ENCODE peak calls at places on chromosomes 6 and 20, in nine cellular contexts. One of them, this sample, is unnamed.

GRCh38 chr6:37551446-37551845 is 51.8 kb upstream of the CCDC167 start:
- DNase-seq in body of pancreas: no peak
- DNase-seq in stomach: no peak
- DNase-seq in progenitor cell of endocrine pancreas: no peak
- DNase-seq in Panc1: no peak
- DNase-seq in GM10248: no peak
- DNase-seq in lung: no peak
- DNase-seq in pancreas: no peak
- DNase-seq in tibial nerve: no peak
- DNase-seq in this sample: no peak

GRCh38 chr6:43271103-43271815 is 26.8 kb upstream of the SLC22A7 start:
- DNase-seq in body of pancreas: no peak
- DNase-seq in stomach: no peak
- DNase-seq in progenitor cell of endocrine pancreas: no peak
- DNase-seq in Panc1: no peak
- DNase-seq in GM10248: no peak
- DNase-seq in lung: no peak
- DNase-seq in pancreas: no peak
- DNase-seq in tibial nerve: no peak
- DNase-seq in this sample: no peak

GRCh38 chr6:169075211-169075621 is 178.4 kb downstream of the THBS2 start:
- DNase-seq in body of pancreas: peak; percentile 32
- DNase-seq in stomach: peak; percentile 34
- DNase-seq in progenitor cell of endocrine pancreas: no peak
- DNase-seq in Panc1: no peak
- DNase-seq in GM10248: no peak
- DNase-seq in lung: peak; percentile 46
- DNase-seq in pancreas: no peak
- DNase-seq in tibial nerve: peak; percentile 47
- DNase-seq in this sample: no peak

GRCh38 chr6:111597687-111598086 is 8.0 kb downstream of the TRAF3IP2 start:
- DNase-seq in body of pancreas: peak; percentile 47
- DNase-seq in stomach: no peak
- DNase-seq in progenitor cell of endocrine pancreas: no peak
- DNase-seq in Panc1: no peak
- DNase-seq in GM10248: no peak
- DNase-seq in lung: no peak
- DNase-seq in pancreas: no peak
- DNase-seq in tibial nerve: no peak
- DNase-seq in this sample: no peak

GRCh38 chr6:136073216-136073615 is 176.9 kb downstream of the MTFR2 start:
- DNase-seq in body of pancreas: no peak
- DNase-seq in stomach: no peak
- DNase-seq in progenitor cell of endocrine pancreas: no peak
- DNase-seq in Panc1: no peak
- DNase-seq in GM10248: no peak
- DNase-seq in lung: no peak
- DNase-seq in pancreas: no peak
- DNase-seq in tibial nerve: no peak
- DNase-seq in this sample: no peak

GRCh38 chr6:13373488-13373886 is 45.1 kb upstream of the TBC1D7 start:
- DNase-seq in body of pancreas: no peak
- DNase-seq in stomach: no peak
- DNase-seq in progenitor cell of endocrine pancreas: no peak
- DNase-seq in Panc1: no peak
- DNase-seq in GM10248: no peak
- DNase-seq in lung: no peak
- DNase-seq in pancreas: no peak
- DNase-seq in tibial nerve: no peak
- DNase-seq in this sample: no peak

GRCh38 chr6:47832386-47833080 is 50.7 kb downstream of the OPN5 start:
- DNase-seq in body of pancreas: no peak
- DNase-seq in stomach: no peak
- DNase-seq in progenitor cell of endocrine pancreas: no peak
- DNase-seq in Panc1: no peak
- DNase-seq in GM10248: no peak
- DNase-seq in lung: no peak
- DNase-seq in pancreas: no peak
- DNase-seq in tibial nerve: no peak
- DNase-seq in this sample: no peak

GRCh38 chr6:114108119-114109002 is 137.4 kb upstream of the HDAC2 start:
- DNase-seq in body of pancreas: peak; percentile 61
- DNase-seq in stomach: peak; percentile 69
- DNase-seq in progenitor cell of endocrine pancreas: peak; percentile 39
- DNase-seq in Panc1: peak; percentile 33
- DNase-seq in GM10248: peak; percentile 25
- DNase-seq in lung: peak; percentile 70
- DNase-seq in pancreas: peak; percentile 28
- DNase-seq in tibial nerve: peak; percentile 74
- DNase-seq in this sample: peak; percentile 64

GRCh38 chr6:112951829-112952228 is 604.7 kb downstream of the RFPL4B start:
- DNase-seq in body of pancreas: no peak
- DNase-seq in stomach: no peak
- DNase-seq in progenitor cell of endocrine pancreas: no peak
- DNase-seq in Panc1: no peak
- DNase-seq in GM10248: no peak
- DNase-seq in lung: no peak
- DNase-seq in pancreas: no peak
- DNase-seq in tibial nerve: no peak
- DNase-seq in this sample: no peak

GRCh38 chr20:34129518-34130162 is 17.6 kb upstream of the EIF2S2 start:
- DNase-seq in body of pancreas: peak; percentile 77
- DNase-seq in stomach: peak; percentile 64
- DNase-seq in progenitor cell of endocrine pancreas: peak; percentile 67
- DNase-seq in Panc1: peak; percentile 47
- DNase-seq in GM10248: peak; percentile 76
- DNase-seq in lung: peak; percentile 54
- DNase-seq in pancreas: peak; percentile 65
- DNase-seq in tibial nerve: peak; percentile 88
- DNase-seq in this sample: no peak

GRCh38 chr6:158213925-158214674 is 46.0 kb downstream of the GTF2H5 start:
- DNase-seq in body of pancreas: peak; percentile 72
- DNase-seq in stomach: peak; percentile 68
- DNase-seq in progenitor cell of endocrine pancreas: peak; percentile 21
- DNase-seq in Panc1: peak; percentile 72
- DNase-seq in GM10248: peak; percentile 73
- DNase-seq in lung: peak; percentile 63
- DNase-seq in pancreas: peak; percentile 71
- DNase-seq in tibial nerve: peak; percentile 66
- DNase-seq in this sample: no peak

GRCh38 chr6:167796668-167797031 is 30.1 kb upstream of the AFDN start:
- DNase-seq in body of pancreas: no peak
- DNase-seq in stomach: no peak
- DNase-seq in progenitor cell of endocrine pancreas: no peak
- DNase-seq in Panc1: no peak
- DNase-seq in GM10248: no peak
- DNase-seq in lung: peak; percentile 29
- DNase-seq in pancreas: no peak
- DNase-seq in tibial nerve: no peak
- DNase-seq in this sample: no peak

GRCh38 chr6:139277161-139277560 is 14.6 kb downstream of the TXLNB start:
- DNase-seq in body of pancreas: no peak
- DNase-seq in stomach: no peak
- DNase-seq in progenitor cell of endocrine pancreas: no peak
- DNase-seq in Panc1: no peak
- DNase-seq in GM10248: no peak
- DNase-seq in lung: no peak
- DNase-seq in pancreas: no peak
- DNase-seq in tibial nerve: no peak
- DNase-seq in this sample: no peak

GRCh38 chr20:37877832-37878772 is 24.8 kb upstream of the VSTM2L start:
- DNase-seq in body of pancreas: no peak
- DNase-seq in stomach: no peak
- DNase-seq in progenitor cell of endocrine pancreas: no peak
- DNase-seq in Panc1: no peak
- DNase-seq in GM10248: no peak
- DNase-seq in lung: no peak
- DNase-seq in pancreas: no peak
- DNase-seq in tibial nerve: no peak
- DNase-seq in this sample: no peak

GRCh38 chr6:7152467-7152866 is 44.7 kb downstream of the RREB1 start:
- DNase-seq in body of pancreas: no peak
- DNase-seq in stomach: no peak
- DNase-seq in progenitor cell of endocrine pancreas: no peak
- DNase-seq in Panc1: no peak
- DNase-seq in GM10248: no peak
- DNase-seq in lung: no peak
- DNase-seq in pancreas: no peak
- DNase-seq in tibial nerve: no peak
- DNase-seq in this sample: no peak

GRCh38 chr6:41719796-41720620 is 15.4 kb downstream of the TFEB start:
- DNase-seq in body of pancreas: no peak
- DNase-seq in stomach: no peak
- DNase-seq in progenitor cell of endocrine pancreas: no peak
- DNase-seq in Panc1: no peak
- DNase-seq in GM10248: peak; percentile 68
- DNase-seq in lung: no peak
- DNase-seq in pancreas: no peak
- DNase-seq in tibial nerve: no peak
- DNase-seq in this sample: no peak

GRCh38 chr20:1177680-1178079 is 7.1 kb downstream of the TMEM74B start:
- DNase-seq in body of pancreas: no peak
- DNase-seq in stomach: no peak
- DNase-seq in progenitor cell of endocrine pancreas: no peak
- DNase-seq in Panc1: no peak
- DNase-seq in GM10248: no peak
- DNase-seq in lung: no peak
- DNase-seq in pancreas: no peak
- DNase-seq in tibial nerve: no peak
- DNase-seq in this sample: no peak
- TF ChIP-seq CTCF in body of pancreas: no peak
- TF ChIP-seq CTCF in stomach: no peak
- TF ChIP-seq CTCF in progenitor cell of endocrine pancreas: peak; percentile 25
- TF ChIP-seq CTCF in Panc1: peak; percentile 48
- TF ChIP-seq CTCF in GM10248: no peak
- TF ChIP-seq CTCF in lung: no peak
- TF ChIP-seq CTCF in pancreas: no peak
- TF ChIP-seq CTCF in tibial nerve: no peak
- TF ChIP-seq CTCF in this sample: no peak

GRCh38 chr6:166109608-166110007 is 58.0 kb downstream of the TBXT start:
- DNase-seq in body of pancreas: no peak
- DNase-seq in stomach: no peak
- DNase-seq in progenitor cell of endocrine pancreas: no peak
- DNase-seq in Panc1: no peak
- DNase-seq in GM10248: no peak
- DNase-seq in lung: no peak
- DNase-seq in pancreas: no peak
- DNase-seq in tibial nerve: no peak
- DNase-seq in this sample: no peak

GRCh38 chr6:166115609-166116008 is 52.0 kb downstream of the TBXT start:
- DNase-seq in body of pancreas: no peak
- DNase-seq in stomach: no peak
- DNase-seq in progenitor cell of endocrine pancreas: no peak
- DNase-seq in Panc1: no peak
- DNase-seq in GM10248: no peak
- DNase-seq in lung: no peak
- DNase-seq in pancreas: no peak
- DNase-seq in tibial nerve: no peak
- DNase-seq in this sample: no peak

DNA sequence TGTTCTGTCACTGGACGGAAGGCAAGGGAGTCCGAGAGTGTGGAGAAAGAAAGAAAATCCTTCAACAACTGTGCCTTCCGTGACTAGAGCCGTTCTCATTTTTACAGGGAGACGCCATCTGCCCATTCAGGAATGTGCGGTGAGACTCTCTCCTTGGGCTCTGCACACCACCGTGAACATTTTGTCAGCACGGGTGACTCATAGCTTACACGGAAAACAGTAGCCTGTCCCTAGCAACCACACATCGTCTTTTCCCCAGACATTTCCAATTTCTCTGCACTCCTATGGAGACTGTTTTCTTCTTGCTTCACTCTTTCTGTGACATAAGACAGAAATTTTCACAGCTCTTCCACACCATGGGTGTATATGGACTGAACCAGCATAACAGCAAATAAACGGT is 55.1 kb downstream of the TBXT start:
- DNase-seq in body of pancreas: no peak
- DNase-seq in stomach: no peak
- DNase-seq in progenitor cell of endocrine pancreas: no peak
- DNase-seq in Panc1: no peak
- DNase-seq in GM10248: no peak
- DNase-seq in lung: no peak
- DNase-seq in pancreas: no peak
- DNase-seq in tibial nerve: no peak
- DNase-seq in this sample: no peak
- TF ChIP-seq CTCF in body of pancreas: no peak
- TF ChIP-seq CTCF in stomach: no peak
- TF ChIP-seq CTCF in progenitor cell of endocrine pancreas: no peak
- TF ChIP-seq CTCF in Panc1: no peak
- TF ChIP-seq CTCF in GM10248: no peak
- TF ChIP-seq CTCF in lung: no peak
- TF ChIP-seq CTCF in pancreas: no peak
- TF ChIP-seq CTCF in tibial nerve: no peak
- TF ChIP-seq CTCF in this sample: no peak

GRCh38 chr6:33143113-33143760 is 49.0 kb downstream of the COL11A2 start:
- DNase-seq in body of pancreas: no peak
- DNase-seq in stomach: no peak
- DNase-seq in progenitor cell of endocrine pancreas: no peak
- DNase-seq in Panc1: no peak
- DNase-seq in GM10248: no peak
- DNase-seq in lung: no peak
- DNase-seq in pancreas: no peak
- DNase-seq in tibial nerve: no peak
- DNase-seq in this sample: no peak
- TF ChIP-seq CTCF in body of pancreas: no peak
- TF ChIP-seq CTCF in stomach: no peak
- TF ChIP-seq CTCF in progenitor cell of endocrine pancreas: peak; percentile 28
- TF ChIP-seq CTCF in Panc1: peak; percentile 23
- TF ChIP-seq CTCF in GM10248: no peak
- TF ChIP-seq CTCF in lung: no peak
- TF ChIP-seq CTCF in pancreas: no peak
- TF ChIP-seq CTCF in tibial nerve: no peak
- TF ChIP-seq CTCF in this sample: no peak

DNA sequence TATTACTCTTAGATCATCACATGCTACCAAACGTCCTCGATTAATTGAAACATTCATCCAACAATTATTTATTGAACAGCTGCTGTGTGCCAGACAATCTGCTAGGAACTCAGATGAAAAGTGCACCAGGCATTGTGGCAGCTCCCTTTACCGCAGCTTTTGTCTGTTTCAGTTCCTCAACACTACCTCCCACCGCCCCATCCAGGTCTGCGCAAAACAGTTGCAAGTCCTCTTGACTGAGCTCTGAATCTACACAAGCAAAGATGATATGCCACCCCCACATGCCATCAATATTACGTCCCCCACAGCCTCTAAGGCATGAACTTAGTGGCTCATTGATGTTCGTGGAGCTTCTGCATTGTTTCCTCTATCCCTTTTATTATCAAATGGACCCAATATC is 1094.5 kb upstream of the MAP3K7 start:
- DNase-seq in body of pancreas: no peak
- DNase-seq in stomach: no peak
- DNase-seq in progenitor cell of endocrine pancreas: no peak
- DNase-seq in Panc1: no peak
- DNase-seq in GM10248: no peak
- DNase-seq in lung: no peak
- DNase-seq in pancreas: no peak
- DNase-seq in tibial nerve: no peak
- DNase-seq in this sample: no peak
- TF ChIP-seq CTCF in body of pancreas: no peak
- TF ChIP-seq CTCF in stomach: no peak
- TF ChIP-seq CTCF in progenitor cell of endocrine pancreas: no peak
- TF ChIP-seq CTCF in Panc1: no peak
- TF ChIP-seq CTCF in GM10248: no peak
- TF ChIP-seq CTCF in lung: no peak
- TF ChIP-seq CTCF in pancreas: no peak
- TF ChIP-seq CTCF in tibial nerve: no peak
- TF ChIP-seq CTCF in this sample: no peak

GRCh38 chr6:154705471-154706113 is 27.6 kb upstream of the SCAF8 start:
- DNase-seq in body of pancreas: no peak
- DNase-seq in stomach: no peak
- DNase-seq in progenitor cell of endocrine pancreas: no peak
- DNase-seq in Panc1: peak; percentile 2
- DNase-seq in GM10248: no peak
- DNase-seq in lung: no peak
- DNase-seq in pancreas: no peak
- DNase-seq in tibial nerve: no peak
- DNase-seq in this sample: no peak
- TF ChIP-seq CTCF in body of pancreas: peak; percentile 22
- TF ChIP-seq CTCF in stomach: peak; percentile 34
- TF ChIP-seq CTCF in progenitor cell of endocrine pancreas: no peak
- TF ChIP-seq CTCF in Panc1: no peak
- TF ChIP-seq CTCF in GM10248: no peak
- TF ChIP-seq CTCF in lung: no peak
- TF ChIP-seq CTCF in pancreas: no peak
- TF ChIP-seq CTCF in tibial nerve: no peak
- TF ChIP-seq CTCF in this sample: no peak